ENCODE peak calls at places on chromosomes 3 and 15, in six cellular contexts. X is Peyer's patch, V is non-pigmented ciliary epithelial cell, D is GM12865, C is sigmoid colon, B is neural crest cell. E is an unnamed sample.

GRCh38 chr3:153210660-153211059 is 48.6 kb downstream of the RAP2B start:
- DNase-seq in X (no peak), V (no peak), D (no peak), C (no peak), B (no peak), E (no peak)

GRCh38 chr15:43918717-43919116 is 91.9 kb downstream of the WDR76 start:
- DNase-seq in X (no peak), V (no peak), D (no peak), C (no peak), B (no peak), E (no peak)

GRCh38 chr15:60096157-60096556 is 92.0 kb downstream of the FOXB1 start:
- DNase-seq in X (no peak), V (peak), D (no peak), C (no peak), B (no peak), E (no peak)

GRCh38 chr3:114827495-114827894 is 319.6 kb downstream of the ZBTB20 start:
- DNase-seq in X (no peak), V (no peak), D (peak), C (no peak), B (peak), E (peak)

GRCh38 chr15:75112848-75113492 is 88.7 kb upstream of the C15orf39 start:
- DNase-seq in X (no peak), V (no peak), D (peak), C (no peak), B (no peak), E (no peak)

GRCh38 chr3:4494807-4495200 is 1.7 kb downstream of the ITPR1 start:
- DNase-seq in X (no peak), V (no peak), D (peak), C (no peak), B (no peak), E (no peak)

GRCh38 chr15:81012588-81012987 is 11.9 kb downstream of the TLNRD1 start:
- DNase-seq in X (no peak), V (no peak), D (no peak), C (peak), B (no peak), E (no peak)

GRCh38 chr3:67083277-67083676 is 85.2 kb downstream of the KBTBD8 start:
- DNase-seq in X (no peak), V (no peak), D (peak), C (no peak), B (no peak), E (no peak)

GRCh38 chr3:12462159-12462962 is 21.9 kb upstream of the TSEN2 start:
- DNase-seq in X (no peak), V (no peak), D (no peak), C (no peak), B (no peak), E (no peak)

GRCh38 chr3:37056826-37057225 is 63.5 kb downstream of the MLH1 start:
- DNase-seq in X (no peak), V (no peak), D (no peak), C (no peak), B (no peak), E (no peak)

E was measured in SK-N-DZ.